ENCODE peak calls at places on chromosome 20, in four cellular contexts. C is fibroblast of the aortic adventitia, E is cardiac fibroblast, Y is tibial nerve. R is an unnamed sample.

GRCh38 chr20:60447703-60448102 is 489.5 kb downstream of the CDH26 start:
- DNase-seq in C (no peak), E (no peak), Y (no peak), R (no peak)

GRCh38 chr20:32535953-32536823 is 48.9 kb downstream of the NOL4L start:
- DNase-seq in C (no peak), E (no peak), Y (no peak), R (no peak)

GRCh38 chr20:38473353-38473795 is 731 bp downstream of the RALGAPB start:
- DNase-seq in C (peak), E (peak), Y (no peak), R (no peak)

GRCh38 chr20:10718671-10719070 is 44.9 kb upstream of the JAG1 start:
- DNase-seq in C (no peak), E (no peak), Y (no peak), R (no peak)

GRCh38 chr20:24825591-24825990 is 123.5 kb upstream of the CST7 start:
- DNase-seq in C (no peak), E (no peak), Y (no peak), R (no peak)

GRCh38 chr20:57223648-57224489 is 42.6 kb downstream of the BMP7 start:
- DNase-seq in C (peak), E (no peak), Y (peak), R (no peak)

GRCh38 chr20:50724851-50725721 is 6.3 kb upstream of the PARD6B start:
- DNase-seq in C (peak), E (peak), Y (peak), R (peak)

GRCh38 chr20:10249822-10250221 is 31.2 kb downstream of the SNAP25 start:
- DNase-seq in C (no peak), E (no peak), Y (no peak), R (no peak)

GRCh38 chr20:8018928-8019177 is 708 bp downstream of the TMX4 start:
- DNase-seq in C (no peak), E (peak), Y (no peak), R (no peak)

GRCh38 chr20:33814238-33814712 is 3.1 kb downstream of the CHMP4B start:
- DNase-seq in C (no peak), E (peak), Y (no peak), R (no peak)

GRCh38 chr20:6416371-6416770 is 293.5 kb upstream of the FERMT1 start:
- DNase-seq in C (no peak), E (no peak), Y (no peak), R (no peak)

GRCh38 chr20:56440346-56441007 is 27.9 kb upstream of the RTF2 start:
- DNase-seq in C (no peak), E (no peak), Y (no peak), R (peak)

GRCh38 chr20:23145281-23145700 is 59.2 kb upstream of the CD93 start:
- DNase-seq in C (peak), E (peak), Y (no peak), R (peak)

GRCh38 chr20:46406986-46407670 is 713 bp upstream of the ELMO2 start:
- DNase-seq in C (no peak), E (peak), Y (peak), R (no peak)

GRCh38 chr20:15395457-15395856 is 1058.0 kb upstream of the FLRT3 start:
- DNase-seq in C (no peak), E (no peak), Y (no peak), R (no peak)

GRCh38 chr20:46571418-46571817 is 21.0 kb upstream of the OCSTAMP start:
- DNase-seq in C (no peak), E (no peak), Y (no peak), R (no peak)

GRCh38 chr20:25339608-25340007 is 51.0 kb downstream of the ABHD12 start:
- DNase-seq in C (no peak), E (no peak), Y (no peak), R (no peak)

GRCh38 chr20:6164421-6165341 is 41.9 kb upstream of the FERMT1 start:
- DNase-seq in C (peak), E (peak), Y (peak), R (peak)

GRCh38 chr20:32510120-32510600 is 75.0 kb downstream of the NOL4L start:
- DNase-seq in C (no peak), E (no peak), Y (no peak), R (no peak)

GRCh38 chr20:33731693-33732165 is at the start of gene ZNF341:
- DNase-seq in C (no peak), E (peak), Y (peak), R (peak)

GRCh38 chr20:46230811-46231282 is 77.5 kb downstream of the CDH22 start:
- DNase-seq in C (peak), E (peak), Y (no peak), R (peak)

GRCh38 chr20:44832724-44833123 is 22.4 kb upstream of the RIMS4 start:
- DNase-seq in C (peak), E (peak), Y (no peak), R (no peak)

GRCh38 chr20:15759546-15760216 is 813.6 kb downstream of the KIF16B start:
- DNase-seq in C (no peak), E (peak), Y (no peak), R (no peak)

GRCh38 chr20:46610145-46610544 is 41.1 kb downstream of the SLC13A3 start:
- DNase-seq in C (no peak), E (no peak), Y (no peak), R (no peak)

GRCh38 chr20:33490023-33490933 is at the start of gene CBFA2T2:
- DNase-seq in C (peak), E (peak), Y (peak), R (no peak)

GRCh38 chr20:49583669-49584417 is 15.9 kb upstream of the PTGIS start:
- DNase-seq in C (peak), E (peak), Y (peak), R (peak)

GRCh38 chr20:5848711-5849505 is 98.7 kb downstream of the SHLD1 start:
- DNase-seq in C (peak), E (peak), Y (no peak), R (peak)

GRCh38 chr20:55584307-55584706 is 421.0 kb downstream of the CBLN4 start:
- DNase-seq in C (no peak), E (no peak), Y (no peak), R (no peak)

GRCh38 chr20:49868538-49868937 is 46.8 kb downstream of the SPATA2 start:
- DNase-seq in C (no peak), E (no peak), Y (no peak), R (no peak)

GRCh38 chr20:48773837-48774418 is 53.9 kb downstream of the PREX1 start:
- DNase-seq in C (no peak), E (peak), Y (no peak), R (no peak)

GRCh38 chr20:46770330-46771194 is 61.1 kb downstream of the SLC2A10 start:
- DNase-seq in C (no peak), E (peak), Y (no peak), R (no peak)

GRCh38 chr20:32570401-32571190 is 14.5 kb downstream of the NOL4L start:
- DNase-seq in C (no peak), E (no peak), Y (no peak), R (no peak)

GRCh38 chr20:5788385-5788895 is 38.2 kb downstream of the SHLD1 start:
- DNase-seq in C (peak), E (peak), Y (peak), R (peak)

DNA sequence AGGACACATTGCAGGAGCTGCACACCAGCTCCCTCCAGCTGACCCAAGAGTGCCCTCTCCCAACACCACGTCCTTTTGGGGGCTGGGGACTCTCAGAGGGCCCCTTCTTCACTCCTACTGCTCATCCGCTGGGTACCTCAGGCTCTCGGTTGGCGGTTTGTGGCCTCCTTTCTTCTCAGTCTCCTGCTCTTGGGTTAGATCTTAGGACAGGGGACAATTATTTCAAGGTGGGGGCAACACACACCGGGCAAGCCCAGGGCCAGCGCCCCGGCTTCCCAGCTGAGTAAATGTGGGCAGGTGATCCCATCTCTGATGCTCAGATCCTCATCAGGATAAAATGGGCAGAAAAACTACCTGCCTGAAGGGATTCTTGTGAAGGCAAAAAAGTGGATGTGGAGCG is 1.1 kb downstream of the TCF15 start:
- DNase-seq in C (no peak), E (no peak), Y (no peak), R (no peak)
- H3K4me3 ChIP-seq in C (no peak), E (no peak), Y (no peak), R (no peak)

DNA sequence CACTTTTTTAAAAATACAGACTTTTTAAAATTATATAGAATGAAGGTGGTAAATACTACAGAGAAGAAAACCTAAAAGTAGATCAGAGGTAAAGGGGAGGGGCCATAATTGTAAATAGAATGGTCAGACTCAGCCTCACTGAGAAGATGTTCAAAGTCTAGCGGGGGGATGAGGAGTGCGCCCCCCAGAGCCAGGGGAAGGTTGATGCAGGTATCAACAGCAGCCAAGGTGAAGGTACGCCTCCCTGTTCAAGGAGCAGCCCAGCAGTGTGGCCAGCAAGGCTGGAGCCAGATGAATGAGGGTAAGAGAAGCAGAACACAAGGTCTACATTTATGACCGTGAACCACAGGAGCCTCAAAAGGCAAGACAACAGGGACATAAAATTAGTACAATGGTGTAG is 204.1 kb downstream of the PTPRT start:
- DNase-seq in C (no peak), E (no peak), Y (no peak), R (no peak)
- TF ChIP-seq CTCF in C (no peak), E (no peak), Y (no peak), R (no peak)

DNA sequence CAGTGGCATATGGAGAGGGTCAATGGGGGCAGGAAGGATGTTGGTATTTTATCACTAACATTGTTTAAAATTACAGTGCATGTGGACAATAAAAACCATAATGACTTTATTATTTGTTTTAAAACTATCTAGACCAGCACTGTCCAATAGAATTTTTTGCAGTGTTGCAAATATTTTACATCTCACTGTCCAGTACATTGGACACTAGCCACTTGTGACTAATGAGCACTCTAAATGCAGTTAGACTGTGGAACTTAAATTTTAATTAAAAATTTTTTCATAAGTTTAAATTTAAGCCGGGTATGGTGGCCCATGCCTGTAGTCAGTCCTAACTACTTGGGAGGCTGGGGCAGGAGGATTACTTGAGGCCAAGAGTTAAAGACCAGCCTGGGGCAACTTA is 101.7 kb downstream of the DTD1 start:
- DNase-seq in C (no peak), E (no peak), Y (no peak), R (no peak)
- H3K4me3 ChIP-seq in C (no peak), E (no peak), Y (no peak), R (no peak)

GRCh38 chr20:37165031-37165430 is 14.1 kb upstream of the RPN2 start:
- DNase-seq in C (no peak), E (no peak), Y (no peak), R (no peak)

GRCh38 chr20:37163832-37164554 is 15.1 kb upstream of the RPN2 start:
- DNase-seq in C (no peak), E (no peak), Y (no peak), R (no peak)

GRCh38 chr20:37162674-37163073 is 16.5 kb upstream of the RPN2 start:
- DNase-seq in C (no peak), E (no peak), Y (no peak), R (no peak)

GRCh38 chr20:37161830-37162549 is 17.1 kb upstream of the RPN2 start:
- DNase-seq in C (no peak), E (no peak), Y (no peak), R (no peak)

GRCh38 chr20:37166867-37167266 is 12.3 kb upstream of the RPN2 start:
- DNase-seq in C (no peak), E (no peak), Y (no peak), R (no peak)
- TF ChIP-seq CTCF in C (no peak), E (no peak), Y (no peak), R (no peak)

DNA sequence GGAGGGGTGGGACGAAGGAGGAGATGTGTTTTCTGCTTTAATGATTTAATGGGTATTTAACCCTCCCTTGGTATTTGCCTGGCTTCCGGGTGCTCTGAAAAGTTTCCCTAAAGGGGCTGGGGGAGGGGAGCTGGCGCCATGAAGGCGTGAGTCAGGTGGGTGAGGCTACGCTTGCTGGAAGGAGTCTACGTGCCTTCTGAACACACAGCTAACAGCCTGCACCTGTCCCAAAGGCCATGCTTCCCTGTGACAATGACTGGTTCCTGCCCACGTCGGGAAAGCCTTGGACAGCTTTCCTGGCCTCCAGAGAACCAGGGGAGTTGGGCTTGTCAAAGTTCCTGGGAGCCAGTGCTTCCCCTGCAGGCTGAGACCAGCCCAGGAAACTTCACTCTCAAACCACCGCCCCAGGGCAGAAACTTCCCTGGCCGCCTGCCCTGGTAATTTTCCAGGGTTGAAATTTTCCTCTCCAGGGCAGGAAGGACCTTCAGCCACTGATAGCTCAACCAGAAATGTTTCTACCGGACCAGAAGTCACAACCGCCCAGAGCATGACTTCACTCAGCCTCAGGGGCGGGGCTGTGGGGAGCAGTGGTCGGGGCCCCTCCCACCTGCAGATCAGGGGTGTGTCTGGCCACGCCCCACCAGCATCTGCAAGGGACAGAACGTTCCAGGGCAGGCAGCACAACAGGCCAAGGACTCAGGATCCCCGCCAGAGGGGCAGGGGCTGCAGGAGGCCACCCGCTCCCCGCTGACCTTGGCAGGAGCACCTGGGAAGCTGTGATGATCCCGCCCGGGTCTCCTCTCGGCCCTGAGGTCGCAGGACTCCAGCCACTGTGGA is 18.6 kb upstream of the SLCO4A1 start:
- DNase-seq in C (peak), E (peak), Y (peak), R (peak)
- H3K4me3 ChIP-seq in C (peak), E (no peak), Y (no peak), R (no peak)

DNA sequence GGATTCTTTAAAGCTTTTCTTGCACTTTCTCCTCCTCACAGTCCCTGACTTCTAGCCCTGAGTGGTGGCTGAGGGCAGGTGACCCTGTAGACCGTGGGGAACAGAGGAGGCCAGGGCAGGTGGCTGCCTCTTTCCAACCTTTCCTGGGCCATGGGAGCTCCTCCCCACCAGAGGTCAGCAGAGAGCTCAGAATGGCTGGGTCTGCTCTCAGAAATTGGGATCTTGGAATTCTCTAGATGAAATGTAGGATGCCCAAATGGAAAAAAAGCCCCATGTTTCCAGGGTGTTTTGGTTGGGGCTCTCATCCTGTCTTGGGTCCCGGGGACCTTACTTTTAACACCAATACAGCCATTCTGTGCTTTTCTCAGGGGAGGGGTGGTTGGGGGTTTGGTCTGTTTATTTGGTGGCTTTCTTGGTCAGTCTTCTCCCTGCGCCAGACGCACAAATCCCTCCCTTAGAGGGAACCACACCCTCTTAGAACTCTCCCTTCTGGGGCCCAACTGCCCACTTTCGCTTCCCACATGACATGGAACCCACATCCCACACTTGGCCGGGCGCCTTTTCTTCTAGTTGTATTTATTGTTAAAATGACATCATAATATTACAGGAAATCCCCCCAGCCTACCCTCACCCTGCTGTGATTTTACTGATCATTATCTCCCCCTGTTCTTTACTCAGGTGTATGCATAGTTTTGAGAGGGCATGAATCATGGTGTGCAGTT is 17.9 kb downstream of the GNAS start:
- DNase-seq in C (peak), E (peak), Y (peak), R (peak)
- TF ChIP-seq CTCF in C (peak), E (peak), Y (peak), R (peak)

GRCh38 chr20:63855363-63856110 is 5.8 kb upstream of the ABHD16B start:
- DNase-seq in C (no peak), E (no peak), Y (no peak), R (no peak)
- H3K4me3 ChIP-seq in C (peak), E (no peak), Y (no peak), R (peak)